ENCODE peak calls at places on chromosomes 2 and 18, in five cellular contexts. K, X, T, M and H are unnamed samples.

GRCh38 chr2:5692561-5693287 is 540 bp downstream of the SOX11 start:
- DNase-seq in T (no peak), M (peak; percentile 14), X (peak; percentile 62), K (peak; percentile 58), H (no peak)

GRCh38 chr2:96530144-96530430 is 6.5 kb upstream of the ARID5A start:
- DNase-seq in K (no peak), T (no peak), X (no peak), M (no peak), H (no peak)

GRCh38 chr2:15799432-15799827 is 140.9 kb upstream of the MYCN start:
- DNase-seq in K (peak; percentile 56), M (no peak), X (no peak), T (peak; percentile 48), H (no peak)

GRCh38 chr2:108949316-108950299 is 39.4 kb downstream of the EDAR start:
- DNase-seq in X (no peak), T (no peak), K (no peak), M (no peak), H (no peak)

GRCh38 chr2:8004250-8004681 is 677.6 kb upstream of the ID2 start:
- DNase-seq in M (peak; percentile 86), X (peak; percentile 69), K (peak; percentile 88), T (peak; percentile 83), H (peak; percentile 52)

GRCh38 chr2:127599211-127599610 is 46.7 kb upstream of the GPR17 start:
- DNase-seq in M (no peak), T (no peak), X (no peak), K (no peak), H (no peak)

GRCh38 chr2:233476651-233477547 is 89.7 kb downstream of the USP40 start:
- DNase-seq in X (no peak), T (no peak), K (no peak), M (no peak), H (no peak)

GRCh38 chr18:28114472-28114871 is 62.5 kb downstream of the CDH2 start:
- DNase-seq in M (peak; percentile 52), T (peak; percentile 30), X (peak; percentile 86), K (no peak), H (no peak)

GRCh38 chr2:156191547-156191946 is 141.0 kb downstream of the NR4A2 start:
- DNase-seq in K (no peak), T (peak; percentile 92), M (peak; percentile 5), X (peak; percentile 1), H (no peak)

GRCh38 chr2:158969717-158970521 is 1.5 kb downstream of the TANC1 start:
- DNase-seq in K (peak; percentile 57), T (peak; percentile 48), M (peak; percentile 46), X (peak; percentile 25), H (no peak)

GRCh38 chr18:44579028-44579692 is 101.5 kb upstream of the SETBP1 start:
- DNase-seq in K (peak; percentile 29), T (peak; percentile 53), X (peak; percentile 79), M (peak; percentile 58), H (peak; percentile 57)
- TF ChIP-seq CTCF in K (peak; percentile 44), T (peak; percentile 59), X (peak; percentile 69), M (peak; percentile 65), H (peak; percentile 62)

DNA sequence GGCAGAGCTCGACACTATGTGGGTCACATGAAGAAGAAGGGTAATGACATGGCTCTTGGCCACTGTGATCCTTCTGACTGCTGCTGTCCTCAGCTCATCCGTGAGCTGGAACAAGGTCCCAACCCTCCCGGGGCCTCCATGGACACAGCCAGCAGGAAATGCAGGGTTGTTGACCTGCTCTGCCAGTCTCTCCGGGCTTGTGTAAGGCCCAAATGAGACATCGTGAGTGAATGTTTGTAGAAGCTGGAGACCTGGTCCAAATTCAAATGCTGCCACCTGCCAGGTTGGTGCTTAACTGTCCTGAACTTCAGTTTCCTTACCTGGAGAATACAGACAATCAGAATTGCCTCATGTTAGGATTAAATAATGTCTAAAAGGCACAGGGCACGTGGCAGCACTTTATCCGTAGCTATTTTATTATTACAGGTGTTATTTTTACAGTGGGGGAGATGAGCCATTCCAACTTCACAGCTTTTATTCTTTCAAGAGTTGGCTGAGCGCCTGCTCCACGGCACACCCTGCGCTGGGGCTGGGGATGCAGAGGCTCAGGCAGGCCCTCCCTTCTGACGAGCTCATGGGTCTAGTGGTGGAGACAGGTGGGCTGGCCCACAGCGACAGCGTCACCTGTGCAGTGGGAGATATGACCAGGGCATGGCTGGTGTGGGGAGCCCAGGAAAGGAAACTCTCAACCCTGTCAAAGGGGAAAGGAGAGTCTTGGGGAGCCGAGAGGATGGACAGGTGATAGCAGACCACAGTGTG is 15.1 kb downstream of the ARHGEF4 start:
- DNase-seq in X (no peak), K (no peak), T (no peak), M (no peak), H (no peak)
- TF ChIP-seq CTCF in X (no peak), K (no peak), T (no peak), M (no peak), H (no peak)

GRCh38 chr2:207473203-207473865 is 56.4 kb upstream of the CREB1 start:
- DNase-seq in X (peak; percentile 78), K (peak; percentile 69), M (peak; percentile 92), T (peak; percentile 77), H (peak; percentile 22)

GRCh38 chr2:207470700-207471070 is 59.1 kb upstream of the CREB1 start:
- DNase-seq in K (no peak), T (no peak), M (no peak), X (no peak), H (no peak)

GRCh38 chr2:207473866-207474251 is 55.9 kb upstream of the CREB1 start:
- DNase-seq in X (no peak), M (no peak), T (no peak), K (no peak), H (no peak)

GRCh38 chr2:207471261-207471660 is 58.5 kb upstream of the CREB1 start:
- DNase-seq in M (no peak), X (no peak), T (no peak), K (no peak), H (no peak)

GRCh38 chr2:207472343-207473202 is 57.2 kb upstream of the CREB1 start:
- DNase-seq in X (peak; percentile 36), K (no peak), T (no peak), M (no peak), H (no peak)
- TF ChIP-seq CTCF in X (no peak), K (no peak), T (no peak), M (no peak), H (no peak)

DNA sequence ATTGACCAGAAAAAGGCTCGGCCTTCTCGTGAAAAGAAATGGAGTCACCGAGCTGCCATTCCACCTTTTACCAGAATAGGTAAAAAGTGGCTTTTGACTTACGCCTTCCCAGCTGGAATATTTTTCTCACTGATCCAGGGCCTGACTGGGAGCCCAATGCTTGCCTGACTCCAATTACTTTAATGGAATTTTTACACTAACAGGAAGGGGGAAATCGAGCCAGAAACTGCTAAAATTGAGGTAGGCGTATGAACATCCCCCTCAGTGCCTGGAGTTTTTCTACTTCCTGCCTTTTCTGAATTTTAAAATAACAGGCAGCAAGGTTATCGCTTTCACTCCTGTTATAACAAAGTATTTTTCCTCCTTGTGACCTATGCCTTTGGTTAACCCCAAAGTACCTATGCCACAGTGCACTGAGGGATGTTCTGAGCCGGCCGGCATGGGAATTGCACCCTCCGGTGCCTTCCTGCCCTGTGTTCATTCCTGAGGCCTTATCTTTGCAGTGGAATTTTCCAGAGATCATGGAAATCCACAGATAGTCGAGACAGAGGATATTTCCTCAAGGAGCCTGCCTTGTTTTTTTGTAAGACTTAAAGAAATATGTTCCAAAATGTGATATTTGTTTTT is 18.3 kb upstream of the RPL31 start:
- DNase-seq in T (no peak), M (no peak), X (no peak), K (peak; percentile 41), H (no peak)
- TF ChIP-seq CTCF in T (no peak), M (no peak), X (no peak), K (no peak), H (no peak)

DNA sequence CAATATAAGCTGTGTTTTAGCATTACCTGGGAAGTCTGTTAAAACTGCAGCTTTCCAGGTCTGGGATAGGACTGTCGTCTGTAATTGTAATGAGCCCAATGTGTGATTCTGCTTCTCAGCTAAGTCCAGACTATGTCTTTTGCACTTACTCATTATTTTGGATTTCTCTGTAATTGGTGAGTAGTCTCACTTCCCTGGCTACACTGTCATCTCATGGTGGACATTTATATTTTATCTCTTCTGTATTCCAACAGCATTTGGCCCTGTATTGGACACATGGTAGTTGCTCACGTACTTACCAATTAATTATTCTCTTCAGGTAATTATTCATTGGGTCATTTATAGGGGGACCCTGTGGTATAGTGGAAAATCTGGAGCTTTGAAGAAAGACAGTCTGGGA is 28.0 kb downstream of the LHCGR start:
- DNase-seq in X (no peak), K (peak; percentile 22), T (no peak), M (peak; percentile 55), H (no peak)
- TF ChIP-seq CTCF in X (peak; percentile 31), K (peak; percentile 41), T (no peak), M (peak; percentile 12), H (no peak)

GRCh38 chr2:134657650-134658250 is 61.0 kb downstream of the TMEM163 start:
- DNase-seq in X (no peak), K (peak; percentile 21), M (no peak), T (peak; percentile 45), H (no peak)
- TF ChIP-seq CTCF in X (peak; percentile 19), K (peak; percentile 42), M (peak; percentile 49), T (peak; percentile 33), H (peak; percentile 37)

DNA sequence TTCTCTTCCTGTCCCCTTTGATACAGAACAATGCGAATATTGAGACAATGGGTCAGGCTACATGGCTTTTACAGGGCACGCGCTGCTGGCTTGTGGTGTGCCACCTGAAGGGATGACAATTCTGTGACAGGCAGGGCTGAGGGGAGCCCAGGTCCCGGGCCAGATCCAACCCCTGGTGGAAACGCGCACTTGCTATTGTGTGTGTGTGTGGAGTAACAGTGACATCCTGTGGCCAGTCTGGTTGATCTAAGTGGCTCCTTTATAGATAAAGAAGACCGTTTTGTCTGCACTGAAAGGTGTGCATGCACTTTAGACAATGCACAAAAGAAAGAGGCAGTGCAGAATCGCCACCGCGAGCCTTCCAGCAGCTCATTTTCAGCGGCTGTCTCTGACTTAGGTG is 273.6 kb downstream of the HRH4 start:
- DNase-seq in M (no peak), T (peak; percentile 15), K (peak; percentile 38), X (no peak), H (no peak)
- TF ChIP-seq CTCF in M (no peak), T (no peak), K (peak; percentile 48), X (no peak), H (no peak)

GRCh38 chr2:150702791-150703190 is 215.3 kb upstream of the RND3 start:
- DNase-seq in K (no peak), T (no peak), M (no peak), X (no peak), H (no peak)
- TF ChIP-seq CTCF in K (no peak), T (no peak), M (no peak), X (no peak), H (no peak)